ENCODE peak calls at places on chromosomes 16 and 17, in eight cellular contexts. F is nephron progenitor cell; J is NCI-H1694 treated with DMSO at 0.1 percent for 48 hours; U is NCI-H1092 treated with DMSO at 0.1 percent for 48 hours; Z is stimulated activated CD4-positive, alpha-beta T cell treated with anti-CD3 and anti-CD28 coated beads, TNF-alpha, amount 100 ng/mL, for 1 hour; C is BJ; I is choroid plexus epithelial cell; M is epithelial cell of prostate. P is an unnamed sample.

GRCh38 chr16:88977028-88977844 is at the start of gene CBFA2T3:
- DNase-seq in C (no peak), J (no peak), U (no peak), F (peak; percentile 61), M (no peak), I (no peak), Z (no peak), P (no peak)

GRCh38 chr17:76726766-76727718 is at the start of gene METTL23:
- DNase-seq in M (no peak), I (peak; percentile 76), U (peak; percentile 69), Z (peak; percentile 61), J (no peak), C (no peak), F (peak; percentile 78), P (no peak)

GRCh38 chr16:89629827-89630610 is 16.6 kb downstream of the DPEP1 start:
- DNase-seq in C (no peak), I (no peak), F (no peak), U (no peak), M (no peak), Z (no peak), J (no peak), P (no peak)

GRCh38 chr16:57028086-57028485 is 38.7 kb downstream of the NLRC5 start:
- DNase-seq in Z (no peak), J (no peak), M (no peak), I (no peak), C (no peak), F (no peak), U (no peak), P (no peak)

GRCh38 chr16:89360760-89361435 is 129.5 kb downstream of the ANKRD11 start:
- DNase-seq in M (no peak), C (no peak), U (no peak), J (no peak), Z (peak; percentile 46), F (no peak), I (peak; percentile 46), P (no peak)

GRCh38 chr17:75980188-75981018 is 1.4 kb downstream of the TEN1 start:
- DNase-seq in J (no peak), Z (no peak), F (no peak), M (no peak), C (no peak), U (peak; percentile 33), I (no peak), P (no peak)

GRCh38 chr17:45320931-45321461 is 4.2 kb upstream of the MAP3K14 start:
- DNase-seq in F (no peak), Z (no peak), J (no peak), U (no peak), I (peak; percentile 91), M (peak; percentile 75), C (peak; percentile 99), P (no peak)

GRCh38 chr17:13590441-13590840 is 11.3 kb downstream of the HS3ST3A1 start:
- DNase-seq in J (no peak), U (no peak), F (no peak), C (no peak), I (no peak), Z (no peak), M (no peak), P (no peak)

GRCh38 chr16:56916571-56917403 is 15.2 kb upstream of the HERPUD1 start:
- DNase-seq in C (no peak), Z (no peak), I (no peak), U (no peak), M (no peak), F (no peak), J (no peak), P (no peak)